ENCODE peak calls at places on chromosomes 12 and 14, in eight cellular contexts. B is SHP77; P is colonic mucosa; J is naive thymus-derived CD8-positive, alpha-beta T cell; K is GM23338; C is cardiac fibroblast; M is ELF-1; X is HCT116. D is an unnamed sample.

GRCh38 chr14:36807727-36808126 is 146.1 kb downstream of the PAX9 start:
- DNase-seq in B (no peak), P (no peak), J (no peak), K (no peak), C (no peak), M (no peak), X (no peak), D (no peak)

GRCh38 chr12:96401061-96401871 is 1.0 kb upstream of the CDK17 start:
- DNase-seq in B (peak), P (peak), J (peak), K (peak), C (peak), M (peak), X (peak), D (peak)

GRCh38 chr12:104480826-104481457 is 24.2 kb downstream of the CHST11 start:
- DNase-seq in B (no peak), P (no peak), J (no peak), K (no peak), C (peak), M (no peak), X (peak), D (peak)

GRCh38 chr12:52675301-52675701 is 4.9 kb downstream of the KRT1 start:
- DNase-seq in B (no peak), P (no peak), J (no peak), K (no peak), C (no peak), M (no peak), X (no peak), D (no peak)

GRCh38 chr12:127588224-127588623 is 678.7 kb upstream of the TMEM132C start:
- DNase-seq in B (no peak), P (peak), J (no peak), K (peak), C (peak), M (no peak), X (no peak), D (no peak)

GRCh38 chr12:1306096-1306495 is 288.3 kb downstream of the FBXL14 start:
- DNase-seq in B (no peak), P (no peak), J (no peak), K (no peak), C (peak), M (no peak), X (no peak), D (no peak)

GRCh38 chr12:7642876-7643309 is 22.8 kb downstream of the APOBEC1 start:
- DNase-seq in B (no peak), P (peak), J (no peak), K (peak), C (peak), M (peak), X (peak), D (peak)

GRCh38 chr14:55881577-55882241 is 236.5 kb upstream of the PELI2 start:
- DNase-seq in B (no peak), P (no peak), J (no peak), K (peak), C (no peak), M (peak), X (no peak), D (no peak)

GRCh38 chr12:51884676-51885229 is 3.1 kb upstream of the ANKRD33 start:
- DNase-seq in B (no peak), P (no peak), J (no peak), K (no peak), C (no peak), M (peak), X (peak), D (peak)

D was measured in trophoblast cell.